ENCODE peak calls at places on chromosomes 1 and 21, in nine cellular contexts. H, C, N, S, Q, O, M, R and J are unnamed samples.
A peak's percentile ranks its signal among the peaks of the same experiment; 100 is the strongest.

GRCh38 chr1:160618763-160619274 is 28.0 kb downstream of the SLAMF1 start:
- DNase-seq in H (no peak), C (no peak), N (no peak), S (no peak), Q (no peak), O (no peak), M (no peak), R (no peak), J (no peak)

GRCh38 chr1:198809247-198809646 is 170.4 kb downstream of the PTPRC start:
- DNase-seq in H (no peak), C (no peak), N (no peak), S (no peak), Q (no peak), O (no peak), M (no peak), R (no peak), J (no peak)

GRCh38 chr1:193115629-193116227 is 6.1 kb upstream of the CDC73 start:
- DNase-seq in H (no peak), C (peak; percentile 78), N (no peak), S (no peak), Q (no peak), O (no peak), M (peak; percentile 96), R (no peak), J (no peak)

GRCh38 chr1:230902349-230902923 is 34.1 kb upstream of the C1orf198 start:
- DNase-seq in H (no peak), C (no peak), N (no peak), S (no peak), Q (no peak), O (no peak), M (no peak), R (no peak), J (no peak)

GRCh38 chr1:158037008-158037875 is 43.8 kb downstream of the KIRREL1 start:
- DNase-seq in H (no peak), C (no peak), N (no peak), S (no peak), Q (no peak), O (no peak), M (no peak), R (no peak), J (no peak)

GRCh38 chr21:43866233-43866632 is 1.2 kb downstream of the AGPAT3 start:
- DNase-seq in H (peak; percentile 55), C (peak; percentile 39), N (no peak), S (peak; percentile 38), Q (no peak), O (peak; percentile 19), M (no peak), R (no peak), J (peak; percentile 58)

GRCh38 chr1:3674100-3675094 is 22.1 kb downstream of the TP73 start:
- DNase-seq in H (no peak), C (peak; percentile 36), N (no peak), S (no peak), Q (no peak), O (no peak), M (no peak), R (no peak), J (peak; percentile 57)

GRCh38 chr1:214008791-214009612 is 21.2 kb downstream of the PROX1 start:
- DNase-seq in H (no peak), C (no peak), N (no peak), S (no peak), Q (no peak), O (no peak), M (no peak), R (no peak), J (no peak)

GRCh38 chr1:153260980-153261792 is 1.7 kb downstream of the LORICRIN start:
- DNase-seq in H (peak; percentile 31), C (peak; percentile 70), N (peak; percentile 20), S (peak; percentile 40), Q (no peak), O (peak; percentile 31), M (peak; percentile 19), R (no peak), J (no peak)

GRCh38 chr1:35708179-35708891 is 10.3 kb downstream of the C1orf216 start:
- DNase-seq in H (peak; percentile 28), C (no peak), N (peak; percentile 29), S (no peak), Q (no peak), O (no peak), M (no peak), R (no peak), J (no peak)

GRCh38 chr21:29849735-29850176 is 90.0 kb downstream of the GRIK1 start:
- DNase-seq in H (peak; percentile 58), C (peak; percentile 74), N (peak; percentile 41), S (peak; percentile 17), Q (no peak), O (peak; percentile 4), M (peak; percentile 51), R (no peak), J (peak; percentile 65)

GRCh38 chr1:24805534-24806301 is 60.5 kb downstream of the CLIC4 start:
- DNase-seq in H (no peak), C (no peak), N (no peak), S (no peak), Q (no peak), O (no peak), M (peak; percentile 57), R (no peak), J (no peak)

GRCh38 chr1:32828341-32828740 is 10.9 kb downstream of the S100PBP start:
- DNase-seq in H (no peak), C (no peak), N (no peak), S (no peak), Q (no peak), O (no peak), M (no peak), R (no peak), J (no peak)

GRCh38 chr1:50704126-50704525 is 255.9 kb downstream of the FAF1 start:
- DNase-seq in H (peak; percentile 6), C (peak; percentile 45), N (no peak), S (no peak), Q (no peak), O (no peak), M (peak; percentile 48), R (no peak), J (no peak)

GRCh38 chr1:231605389-231606100 is 21.0 kb upstream of the DISC1 start:
- DNase-seq in H (no peak), C (no peak), N (no peak), S (no peak), Q (no peak), O (no peak), M (no peak), R (no peak), J (no peak)

GRCh38 chr21:39911286-39911685 is 44.0 kb downstream of the PCP4 start:
- DNase-seq in H (no peak), C (no peak), N (no peak), S (no peak), Q (no peak), O (no peak), M (no peak), R (no peak), J (no peak)

GRCh38 chr1:215704089-215704860 is 137.2 kb downstream of the KCTD3 start:
- DNase-seq in H (no peak), C (no peak), N (no peak), S (no peak), Q (no peak), O (no peak), M (peak; percentile 26), R (no peak), J (no peak)

GRCh38 chr21:40840441-40840840 is 6.5 kb downstream of the DSCAM start:
- DNase-seq in H (no peak), C (no peak), N (no peak), S (no peak), Q (no peak), O (no peak), M (peak; percentile 6), R (no peak), J (no peak)

GRCh38 chr1:11653616-11654570 is at the start of gene FBXO2:
- DNase-seq in H (peak; percentile 37), C (peak; percentile 74), N (no peak), S (no peak), Q (no peak), O (no peak), M (peak; percentile 61), R (no peak), J (no peak)

GRCh38 chr1:211415700-211416099 is 76.3 kb downstream of the RD3 start:
- DNase-seq in H (no peak), C (no peak), N (no peak), S (no peak), Q (no peak), O (no peak), M (no peak), R (no peak), J (no peak)

GRCh38 chr1:213613549-213613948 is 374.2 kb upstream of the PROX1 start:
- DNase-seq in H (no peak), C (no peak), N (no peak), S (no peak), Q (no peak), O (no peak), M (no peak), R (no peak), J (no peak)

GRCh38 chr1:81232505-81232904 is 568.2 kb upstream of the ADGRL2 start:
- DNase-seq in H (no peak), C (no peak), N (no peak), S (no peak), Q (no peak), O (no peak), M (no peak), R (no peak), J (no peak)